ENCODE peak calls at places on chromosomes 13 and 19, in nine cellular contexts. I, F, V, Z, D, L, M, K and W are unnamed samples.

GRCh38 chr13:40803316-40803715 is 13.9 kb downstream of the SLC25A15 start:
- DNase-seq in I (no peak), F (no peak), V (no peak), Z (no peak), D (no peak), L (no peak), M (no peak), K (no peak), W (no peak)

GRCh38 chr13:43564941-43565340 is 221.8 kb downstream of the ENOX1 start:
- DNase-seq in I (no peak), F (no peak), V (no peak), Z (no peak), D (no peak), L (no peak), M (no peak), K (no peak), W (no peak)

GRCh38 chr19:23787106-23787505 is 28.4 kb upstream of the ZNF681 start:
- DNase-seq in I (no peak), F (no peak), V (peak; percentile 61), Z (no peak), D (no peak), L (no peak), M (no peak), K (no peak), W (no peak)

GRCh38 chr13:39655041-39655568 is 357 bp upstream of the COG6 start:
- DNase-seq in I (peak; percentile 10), F (no peak), V (no peak), Z (no peak), D (no peak), L (no peak), M (peak; percentile 2), K (no peak), W (no peak)

GRCh38 chr19:55099557-55100506 is 17.6 kb downstream of the PPP1R12C start:
- DNase-seq in I (no peak), F (peak; percentile 46), V (peak; percentile 48), Z (no peak), D (no peak), L (no peak), M (no peak), K (no peak), W (peak; percentile 79)

GRCh38 chr19:27752530-27753184 is 1460.3 kb downstream of the UQCRFS1 start:
- DNase-seq in I (no peak), F (no peak), V (no peak), Z (no peak), D (no peak), L (no peak), M (no peak), K (no peak), W (no peak)

GRCh38 chr13:54492995-54493394 is 1464.4 kb downstream of the OLFM4 start:
- DNase-seq in I (no peak), F (no peak), V (no peak), Z (no peak), D (no peak), L (no peak), M (no peak), K (no peak), W (no peak)

GRCh38 chr19:4508698-4509097 is 9.6 kb downstream of the PLIN4 start:
- DNase-seq in I (no peak), F (no peak), V (no peak), Z (no peak), D (no peak), L (no peak), M (no peak), K (no peak), W (no peak)

GRCh38 chr19:5264453-5264852 is 76.2 kb downstream of the PTPRS start:
- DNase-seq in I (no peak), F (no peak), V (no peak), Z (no peak), D (no peak), L (no peak), M (no peak), K (no peak), W (no peak)

GRCh38 chr13:51644649-51645048 is 60.4 kb downstream of the WDFY2 start:
- DNase-seq in I (peak; percentile 7), F (no peak), V (peak; percentile 30), Z (no peak), D (no peak), L (peak; percentile 75), M (no peak), K (no peak), W (no peak)

GRCh38 chr19:48554385-48555091 is 2.6 kb downstream of the SULT2B1 start:
- DNase-seq in I (no peak), F (peak; percentile 70), V (peak; percentile 16), Z (peak; percentile 87), D (no peak), L (no peak), M (no peak), K (no peak), W (peak; percentile 95)

GRCh38 chr19:48405010-48405659 is 11.7 kb downstream of the GRIN2D start:
- DNase-seq in I (no peak), F (no peak), V (no peak), Z (no peak), D (no peak), L (no peak), M (no peak), K (no peak), W (no peak)

GRCh38 chr19:46618670-46619231 is 6.1 kb downstream of the PTGIR start:
- DNase-seq in I (peak; percentile 34), F (no peak), V (no peak), Z (no peak), D (no peak), L (peak; percentile 70), M (peak; percentile 2), K (no peak), W (no peak)

GRCh38 chr19:42252365-42253244 is 2.3 kb downstream of the ERF start:
- DNase-seq in I (no peak), F (no peak), V (no peak), Z (peak; percentile 69), D (no peak), L (peak; percentile 87), M (peak; percentile 53), K (peak; percentile 4), W (peak; percentile 42)

GRCh38 chr13:34430294-34430693 is 511.8 kb upstream of the NBEA start:
- DNase-seq in I (no peak), F (no peak), V (no peak), Z (no peak), D (no peak), L (peak; percentile 49), M (no peak), K (no peak), W (no peak)

GRCh38 chr13:41017153-41017552 is 2.0 kb downstream of the ELF1 start:
- DNase-seq in I (peak; percentile 80), F (no peak), V (no peak), Z (peak; percentile 26), D (no peak), L (no peak), M (no peak), K (peak; percentile 36), W (no peak)

GRCh38 chr19:14558370-14559066 is 13.3 kb downstream of the NDUFB7 start:
- DNase-seq in I (no peak), F (no peak), V (no peak), Z (no peak), D (no peak), L (no peak), M (no peak), K (no peak), W (no peak)
- TF ChIP-seq EZH2phosphoT487 in I (no peak), F (no peak), V (no peak), Z (no peak), D (no peak), L (no peak), M (no peak), K (no peak), W (no peak)

GRCh38 chr13:112246731-112247470 is 129.3 kb upstream of the SPACA7 start:
- DNase-seq in I (no peak), F (no peak), V (no peak), Z (no peak), D (no peak), L (no peak), M (no peak), K (no peak), W (no peak)
- TF ChIP-seq EZH2phosphoT487 in I (no peak), F (no peak), V (no peak), Z (no peak), D (no peak), L (no peak), M (no peak), K (no peak), W (no peak)

DNA sequence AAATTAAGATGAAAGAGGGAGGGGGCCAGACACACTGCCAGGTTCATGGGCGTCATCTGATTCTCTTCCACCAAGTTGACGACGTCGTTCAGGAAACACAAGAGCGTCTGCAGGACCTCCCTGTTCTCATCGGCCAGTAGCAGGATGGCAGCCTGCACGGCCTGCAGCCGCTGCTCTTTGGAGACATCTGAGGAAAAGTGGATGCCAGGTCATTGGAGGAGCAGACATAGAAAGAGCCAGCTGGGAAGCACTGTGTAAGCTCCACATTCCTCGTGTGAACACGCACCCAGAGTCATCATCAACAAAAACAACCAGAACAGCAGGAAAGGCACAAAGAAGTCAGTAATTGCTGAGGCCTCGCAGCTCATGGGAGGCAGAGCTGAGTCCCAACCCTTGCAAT is 96.5 kb downstream of the KL start:
- DNase-seq in I (no peak), F (no peak), V (no peak), Z (no peak), D (no peak), L (peak; percentile 53), M (no peak), K (no peak), W (no peak)
- TF ChIP-seq EZH2phosphoT487 in I (no peak), F (no peak), V (no peak), Z (no peak), D (no peak), L (no peak), M (no peak), K (no peak), W (no peak)

GRCh38 chr13:21078501-21078900 is 17.1 kb upstream of the LATS2 start:
- DNase-seq in I (no peak), F (no peak), V (no peak), Z (no peak), D (no peak), L (peak; percentile 23), M (no peak), K (no peak), W (no peak)
- TF ChIP-seq EZH2phosphoT487 in I (no peak), F (no peak), V (no peak), Z (no peak), D (no peak), L (no peak), M (no peak), K (no peak), W (no peak)